ENCODE peak calls at places on chromosomes 13 and 19, in six cellular contexts. Y is hepatic stellate cell; V is GM23248; J is CD4-positive, CD25-positive, alpha-beta regulatory T cell; S is body of pancreas; N is GM12878. U is an unnamed sample.

GRCh38 chr19:33054623-33055022 is 10.1 kb downstream of the RHPN2 start:
- DNase-seq in N (no peak), S (peak), J (no peak), V (no peak), Y (no peak), U (no peak)

GRCh38 chr13:97434417-97435296 is 688 bp downstream of the RAP2A start:
- DNase-seq in S (peak), J (peak), N (no peak), Y (no peak), V (peak), U (no peak)

GRCh38 chr13:94967183-94968039 is 255.1 kb upstream of the SOX21 start:
- DNase-seq in Y (no peak), J (no peak), N (no peak), V (peak), S (peak), U (peak)

GRCh38 chr13:38993381-38993780 is 2.8 kb upstream of the STOML3 start:
- DNase-seq in V (no peak), Y (no peak), N (no peak), J (no peak), S (no peak), U (no peak)

GRCh38 chr19:2478756-2479555 is 3.0 kb downstream of the GADD45B start:
- DNase-seq in Y (peak), S (peak), J (peak), V (peak), N (no peak), U (no peak)

GRCh38 chr13:30846844-30847243 is 59.2 kb upstream of the MEDAG start:
- DNase-seq in S (no peak), Y (no peak), N (no peak), V (no peak), J (no peak), U (no peak)

GRCh38 chr13:101515504-101515903 is 63.0 kb downstream of the ITGBL1 start:
- DNase-seq in V (no peak), Y (no peak), S (no peak), J (no peak), N (no peak), U (no peak)

GRCh38 chr19:7904074-7905020 is 670 bp downstream of the MAP2K7 start:
- DNase-seq in V (no peak), N (no peak), J (peak), S (no peak), Y (peak), U (peak)

GRCh38 chr13:23411706-23412105 is 21.8 kb downstream of the SACS start:
- DNase-seq in S (no peak), J (no peak), V (no peak), N (no peak), Y (no peak), U (no peak)

GRCh38 chr13:97280478-97280877 is 58.3 kb downstream of the MBNL2 start:
- DNase-seq in Y (no peak), V (peak), J (no peak), S (no peak), N (no peak), U (no peak)

GRCh38 chr19:14545716-14546082 is 16.3 kb downstream of the TECR start:
- DNase-seq in J (no peak), Y (no peak), S (no peak), V (no peak), N (no peak), U (no peak)

GRCh38 chr19:46133777-46134231 is 9.3 kb upstream of the IGFL3 start:
- DNase-seq in J (no peak), N (no peak), Y (no peak), V (no peak), S (no peak), U (no peak)

GRCh38 chr19:49113762-49114629 is at the start of gene LIN7B:
- DNase-seq in J (peak), S (peak), Y (peak), N (no peak), V (peak), U (peak)

GRCh38 chr13:20654156-20654555 is 49.3 kb upstream of the IL17D start:
- DNase-seq in N (no peak), J (no peak), Y (peak), V (peak), S (no peak), U (no peak)

GRCh38 chr19:52635786-52636570 is 2.2 kb downstream of the ZNF83 start:
- DNase-seq in Y (no peak), V (peak), S (no peak), N (no peak), J (no peak), U (no peak)

GRCh38 chr19:17205237-17206140 is 9.7 kb upstream of the USE1 start:
- DNase-seq in V (peak), Y (peak), S (peak), N (no peak), J (peak), U (peak)

GRCh38 chr13:83065136-83065535 is 817.1 kb downstream of the SLITRK1 start:
- DNase-seq in V (peak), J (no peak), N (no peak), Y (no peak), S (peak), U (no peak)

GRCh38 chr19:4455742-4456565 is 1.6 kb downstream of the UBXN6 start:
- DNase-seq in N (no peak), S (peak), V (peak), Y (peak), J (no peak), U (peak)

GRCh38 chr19:19362075-19362474 is 41.4 kb downstream of the MAU2 start:
- DNase-seq in N (no peak), V (no peak), S (no peak), J (no peak), Y (no peak), U (no peak)

GRCh38 chr19:33273881-33274662 is 28.3 kb downstream of the CEBPA start:
- DNase-seq in J (no peak), V (peak), N (no peak), S (no peak), Y (peak), U (no peak)

GRCh38 chr13:91313103-91313502 is 34.4 kb upstream of the MIR17HG start:
- DNase-seq in J (peak), V (peak), S (no peak), N (no peak), Y (peak), U (no peak)

GRCh38 chr19:12720851-12721655 is 2.7 kb downstream of the TNPO2 start:
- DNase-seq in S (peak), V (peak), J (no peak), Y (peak), N (no peak), U (no peak)

GRCh38 chr19:12065100-12065538 is 588 bp downstream of the ZNF844 start:
- DNase-seq in N (no peak), Y (peak), S (peak), J (no peak), V (peak), U (no peak)

GRCh38 chr19:4844348-4845179 is 13.1 kb upstream of the TICAM1 start:
- DNase-seq in J (no peak), S (peak), N (no peak), Y (peak), V (peak), U (no peak)

GRCh38 chr19:33251526-33252090 is 26.0 kb upstream of the SLC7A10 start:
- DNase-seq in J (no peak), S (no peak), Y (no peak), V (no peak), N (no peak), U (no peak)

GRCh38 chr13:100234524-100235136 is 145.7 kb downstream of the PCCA start:
- DNase-seq in S (no peak), J (no peak), Y (no peak), N (no peak), V (peak), U (no peak)

GRCh38 chr13:45310341-45311138 is 30.4 kb downstream of the TPT1 start:
- DNase-seq in V (no peak), Y (no peak), S (no peak), N (no peak), J (no peak), U (no peak)

GRCh38 chr13:49997935-49998334 is 1.1 kb downstream of the TRIM13 start:
- DNase-seq in V (peak), S (no peak), N (no peak), J (no peak), Y (no peak), U (no peak)

GRCh38 chr19:45815501-45816216 is 551 bp upstream of the RSPH6A start:
- DNase-seq in J (no peak), N (no peak), V (no peak), Y (no peak), S (no peak), U (no peak)

GRCh38 chr19:1168877-1169791 is 4.9 kb downstream of the SBNO2 start:
- DNase-seq in V (peak), N (no peak), Y (peak), S (peak), J (no peak), U (no peak)

GRCh38 chr19:49114630-49115363 is 627 bp downstream of the LIN7B start:
- DNase-seq in Y (peak), S (peak), N (no peak), J (peak), V (peak), U (no peak)

GRCh38 chr19:49567722-49568454 is 12.5 kb downstream of the NOSIP start:
- DNase-seq in Y (no peak), J (peak), V (peak), N (no peak), S (no peak), U (no peak)

GRCh38 chr19:39084732-39085080 is 538 bp downstream of the ACP7 start:
- DNase-seq in N (no peak), Y (no peak), S (no peak), V (peak), J (no peak), U (no peak)

GRCh38 chr13:23504188-23504587 is 66.0 kb upstream of the TNFRSF19 start:
- DNase-seq in N (no peak), Y (no peak), V (peak), J (no peak), S (no peak), U (no peak)

GRCh38 chr19:14553939-14554243 is 18.0 kb downstream of the NDUFB7 start:
- DNase-seq in S (no peak), Y (no peak), N (no peak), J (no peak), V (no peak), U (no peak)

GRCh38 chr13:76225815-76226489 is 589.8 kb downstream of the LMO7 start:
- DNase-seq in Y (no peak), J (no peak), N (no peak), S (peak), V (no peak), U (no peak)

GRCh38 chr19:33094504-33095067 is 13.6 kb downstream of the GPATCH1 start:
- DNase-seq in S (no peak), V (no peak), Y (no peak), N (no peak), J (no peak), U (no peak)

GRCh38 chr19:4380254-4380727 is 20.1 kb downstream of the SH3GL1 start:
- DNase-seq in V (peak), S (no peak), J (peak), N (no peak), Y (no peak), U (no peak)

GRCh38 chr13:74027161-74027779 is 106.9 kb downstream of the KLF12 start:
- DNase-seq in S (no peak), J (no peak), V (no peak), N (no peak), Y (no peak), U (no peak)

GRCh38 chr13:73481877-73482445 is 423.2 kb downstream of the KLF5 start:
- DNase-seq in N (no peak), Y (no peak), V (no peak), S (no peak), J (no peak), U (no peak)